ENCODE peak calls at places on chromosome 12, in nine cellular contexts. P is IMR-90, S is bronchial epithelial cell, C is astrocyte of the cerebellum, Q is cardiac muscle cell, N is uterus, D is heart left ventricle, U is HFFc6, X is coronary artery. W is an unnamed sample.

GRCh38 chr12:95336387-95337067 is 118.9 kb downstream of the VEZT start:
- DNase-seq in N (peak; percentile 70), U (peak; percentile 79), D (peak; percentile 73), Q (peak; percentile 94), X (peak; percentile 84), C (peak; percentile 73), P (peak; percentile 85), S (peak; percentile 69), W (no peak)

GRCh38 chr12:19744760-19745218 is 305.5 kb downstream of the AEBP2 start:
- DNase-seq in S (peak; percentile 37), N (no peak), D (no peak), X (no peak), U (no peak), C (peak; percentile 23), Q (peak; percentile 96), P (peak; percentile 84), W (no peak)

GRCh38 chr12:82730832-82731497 is 44.3 kb downstream of the TMTC2 start:
- DNase-seq in U (no peak), S (no peak), Q (peak; percentile 96), D (no peak), X (no peak), N (no peak), P (peak; percentile 4), C (peak; percentile 46), W (no peak)

GRCh38 chr12:122060069-122060468 is 18.5 kb upstream of the MLXIP start:
- DNase-seq in S (no peak), D (no peak), P (no peak), Q (peak; percentile 35), U (no peak), C (no peak), N (peak; percentile 60), X (no peak), W (no peak)

GRCh38 chr12:46159239-46159901 is 109.5 kb downstream of the SLC38A1 start:
- DNase-seq in D (no peak), C (no peak), P (no peak), X (no peak), S (no peak), N (no peak), U (no peak), Q (no peak), W (no peak)

GRCh38 chr12:86334071-86334470 is 77.9 kb upstream of the MGAT4C start:
- DNase-seq in C (no peak), D (no peak), X (no peak), P (no peak), U (no peak), Q (no peak), N (no peak), S (no peak), W (no peak)

GRCh38 chr12:67070307-67070600 is 198.9 kb upstream of the CAND1 start:
- DNase-seq in D (no peak), S (no peak), X (no peak), Q (no peak), C (no peak), U (no peak), N (no peak), P (no peak), W (no peak)

GRCh38 chr12:110312581-110313360 is 31.7 kb downstream of the ATP2A2 start:
- DNase-seq in X (no peak), S (peak; percentile 96), D (no peak), U (peak; percentile 66), C (no peak), Q (peak; percentile 84), P (peak; percentile 72), N (no peak), W (no peak)

GRCh38 chr12:93085383-93086287 is 156.5 kb upstream of the EEA1 start:
- DNase-seq in P (no peak), X (no peak), D (no peak), N (no peak), S (no peak), U (no peak), Q (no peak), C (no peak), W (no peak)

GRCh38 chr12:88764781-88765470 is 184.7 kb upstream of the KITLG start:
- DNase-seq in N (no peak), P (peak; percentile 47), C (no peak), D (no peak), U (no peak), X (no peak), S (no peak), Q (no peak), W (no peak)

GRCh38 chr12:14394317-14395058 is 29.0 kb downstream of the ATF7IP start:
- DNase-seq in U (peak; percentile 76), N (no peak), D (no peak), S (peak; percentile 85), Q (peak; percentile 87), X (no peak), C (peak; percentile 77), P (peak; percentile 84), W (no peak)

GRCh38 chr12:54021432-54022013 is 6.7 kb upstream of the HOXC6 start:
- DNase-seq in C (no peak), N (no peak), Q (no peak), D (no peak), S (peak; percentile 6), X (no peak), P (no peak), U (no peak), W (no peak)
- TF ChIP-seq CTCF in C (no peak), N (no peak), Q (peak; percentile 12), D (no peak), S (peak; percentile 37), X (no peak), P (no peak), U (no peak), W (no peak)

DNA sequence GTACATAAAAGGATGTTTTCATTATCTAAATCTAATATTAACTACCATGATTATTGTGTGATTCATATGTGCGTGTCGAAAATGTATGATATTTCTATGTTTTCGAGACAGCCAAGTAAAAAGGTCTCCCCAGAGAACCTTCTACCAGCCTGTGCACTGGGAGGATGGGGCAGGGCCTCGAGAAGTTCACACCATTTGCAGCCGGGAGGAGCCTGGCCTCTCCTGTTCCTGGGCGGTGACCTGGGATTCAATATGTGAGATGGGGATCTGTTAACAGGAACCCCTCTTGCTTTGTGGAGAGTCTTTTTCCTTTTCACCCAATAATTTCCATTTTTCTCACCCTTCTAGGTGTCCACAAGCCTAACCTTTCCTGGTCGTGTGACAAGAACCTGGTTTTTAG is 189.3 kb downstream of the IPO8 start:
- DNase-seq in Q (no peak), X (no peak), D (no peak), S (no peak), U (no peak), N (no peak), C (no peak), P (no peak), W (no peak)
- TF ChIP-seq CTCF in Q (no peak), X (no peak), D (no peak), S (no peak), U (no peak), N (no peak), C (no peak), P (no peak), W (no peak)

GRCh38 chr12:10501031-10501430 is 4.7 kb upstream of the EIF2S3B start:
- DNase-seq in X (no peak), U (no peak), C (peak; percentile 11), S (peak; percentile 43), D (no peak), Q (peak; percentile 38), P (no peak), N (no peak), W (no peak)
- TF ChIP-seq CTCF in X (no peak), U (peak; percentile 56), C (peak; percentile 22), S (peak; percentile 38), D (peak; percentile 33), Q (peak; percentile 29), P (peak; percentile 34), N (no peak), W (no peak)

GRCh38 chr12:13126494-13126893 is 23.0 kb upstream of the GSG1 start:
- DNase-seq in C (no peak), X (no peak), N (no peak), D (no peak), S (no peak), Q (peak; percentile 45), P (no peak), U (no peak), W (no peak)

GRCh38 chr12:13124661-13125505 is 21.4 kb upstream of the GSG1 start:
- DNase-seq in Q (peak; percentile 84), P (peak; percentile 68), X (no peak), S (peak; percentile 80), C (no peak), U (peak; percentile 62), N (no peak), D (no peak), W (no peak)

GRCh38 chr12:13127476-13127875 is 24.0 kb upstream of the GSG1 start:
- DNase-seq in P (no peak), Q (no peak), N (no peak), X (no peak), C (no peak), U (no peak), D (no peak), S (no peak), W (no peak)

GRCh38 chr12:13128291-13129000 is 25.0 kb upstream of the GSG1 start:
- DNase-seq in P (no peak), D (no peak), C (no peak), U (peak; percentile 18), Q (no peak), S (no peak), X (no peak), N (no peak), W (no peak)

DNA sequence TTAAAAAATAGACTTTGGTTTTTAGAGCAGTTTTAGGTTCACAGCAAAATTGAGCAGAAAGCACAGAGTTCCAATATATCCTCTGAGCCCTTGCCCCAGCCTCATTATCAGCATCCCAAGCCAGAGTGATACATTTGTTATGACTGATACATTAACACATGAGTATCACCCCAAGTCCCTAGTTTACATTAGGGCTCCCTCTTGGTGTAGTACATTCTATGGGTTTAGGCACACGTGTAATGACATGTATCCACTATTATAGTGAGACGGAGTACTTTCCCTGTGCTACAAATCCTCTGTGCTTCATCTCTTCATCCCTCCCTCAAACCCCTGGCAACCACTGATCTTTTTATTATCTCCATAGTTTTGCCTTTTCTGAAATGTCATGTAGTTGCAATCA is 22.5 kb upstream of the GSG1 start:
- DNase-seq in N (no peak), Q (no peak), U (no peak), X (no peak), C (no peak), P (no peak), S (peak; percentile 47), D (no peak), W (no peak)
- TF ChIP-seq CTCF in N (no peak), Q (no peak), U (no peak), X (no peak), C (no peak), P (no peak), S (no peak), D (no peak), W (no peak)

DNA sequence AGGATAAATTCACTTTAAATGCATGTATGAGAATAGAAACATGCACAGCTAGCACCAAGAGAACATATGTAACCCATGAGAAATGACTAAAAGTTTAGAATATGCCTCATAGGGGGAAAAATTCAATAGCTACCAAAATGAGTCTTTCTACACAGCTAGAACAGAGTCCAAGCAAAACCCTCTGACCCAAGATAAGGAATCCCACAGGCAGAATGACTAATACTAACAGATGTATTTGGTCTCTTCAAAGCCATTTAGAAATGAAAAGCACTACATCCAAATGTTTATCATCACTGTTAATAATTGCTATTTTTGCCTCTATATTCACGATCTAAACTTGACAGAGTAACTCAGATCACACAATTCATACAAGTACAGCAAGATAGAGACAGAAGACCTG is 44.0 kb downstream of the KICS2 start:
- DNase-seq in C (peak; percentile 38), P (peak; percentile 96), X (no peak), D (no peak), Q (peak; percentile 86), U (peak; percentile 70), S (peak; percentile 73), N (no peak), W (no peak)
- TF ChIP-seq CTCF in C (no peak), P (no peak), X (no peak), D (no peak), Q (no peak), U (no peak), S (no peak), N (no peak), W (no peak)